ENCODE peak calls at places on chromosomes 1 and 21, in six cellular contexts. H is naive thymus-derived CD4-positive, alpha-beta T cell; R is astrocyte of the cerebellum; T is pancreas; D is tibial nerve; N is brain microvascular endothelial cell. K is an unnamed sample.

GRCh38 chr1:116724765-116725375 is 29.4 kb upstream of the CD2 start:
- DNase-seq in T (no peak), D (peak), R (peak), H (peak), N (peak), K (peak)

GRCh38 chr1:3304255-3304654 is 150.2 kb upstream of the ARHGEF16 start:
- DNase-seq in R (no peak), N (no peak), T (no peak), H (no peak), D (no peak), K (no peak)

GRCh38 chr1:212167098-212167497 is 118.1 kb upstream of the PPP2R5A start:
- DNase-seq in R (no peak), D (no peak), N (peak), T (no peak), H (no peak), K (no peak)

GRCh38 chr21:41953249-41953830 is 478 bp downstream of the C2CD2 start:
- DNase-seq in D (no peak), N (no peak), T (peak), H (no peak), R (no peak), K (no peak)

GRCh38 chr1:67987046-67987799 is 63.2 kb downstream of the DIRAS3 start:
- DNase-seq in N (peak), D (no peak), R (peak), T (no peak), H (no peak), K (no peak)

GRCh38 chr1:54849219-54850081 is 37.5 kb downstream of the DHCR24 start:
- DNase-seq in H (no peak), T (no peak), N (no peak), R (no peak), D (no peak), K (no peak)

GRCh38 chr1:29354511-29355098 is 118.3 kb downstream of the PTPRU start:
- DNase-seq in T (no peak), D (no peak), R (no peak), N (no peak), H (no peak), K (no peak)

GRCh38 chr1:150012611-150013010 is 2.1 kb upstream of the OTUD7B start:
- DNase-seq in T (no peak), H (no peak), D (no peak), R (no peak), N (no peak), K (no peak)

GRCh38 chr1:198465201-198466144 is 75.0 kb downstream of the ATP6V1G3 start:
- DNase-seq in N (peak), H (no peak), D (no peak), R (peak), T (no peak), K (no peak)

GRCh38 chr21:44521928-44522752 is 17.9 kb downstream of the KRTAP10-1 start:
- DNase-seq in D (no peak), R (no peak), N (no peak), T (peak), H (no peak), K (no peak)

GRCh38 chr1:184563308-184563707 is 176.5 kb downstream of the C1orf21 start:
- DNase-seq in R (peak), N (no peak), H (no peak), T (no peak), D (peak), K (no peak)

DNA sequence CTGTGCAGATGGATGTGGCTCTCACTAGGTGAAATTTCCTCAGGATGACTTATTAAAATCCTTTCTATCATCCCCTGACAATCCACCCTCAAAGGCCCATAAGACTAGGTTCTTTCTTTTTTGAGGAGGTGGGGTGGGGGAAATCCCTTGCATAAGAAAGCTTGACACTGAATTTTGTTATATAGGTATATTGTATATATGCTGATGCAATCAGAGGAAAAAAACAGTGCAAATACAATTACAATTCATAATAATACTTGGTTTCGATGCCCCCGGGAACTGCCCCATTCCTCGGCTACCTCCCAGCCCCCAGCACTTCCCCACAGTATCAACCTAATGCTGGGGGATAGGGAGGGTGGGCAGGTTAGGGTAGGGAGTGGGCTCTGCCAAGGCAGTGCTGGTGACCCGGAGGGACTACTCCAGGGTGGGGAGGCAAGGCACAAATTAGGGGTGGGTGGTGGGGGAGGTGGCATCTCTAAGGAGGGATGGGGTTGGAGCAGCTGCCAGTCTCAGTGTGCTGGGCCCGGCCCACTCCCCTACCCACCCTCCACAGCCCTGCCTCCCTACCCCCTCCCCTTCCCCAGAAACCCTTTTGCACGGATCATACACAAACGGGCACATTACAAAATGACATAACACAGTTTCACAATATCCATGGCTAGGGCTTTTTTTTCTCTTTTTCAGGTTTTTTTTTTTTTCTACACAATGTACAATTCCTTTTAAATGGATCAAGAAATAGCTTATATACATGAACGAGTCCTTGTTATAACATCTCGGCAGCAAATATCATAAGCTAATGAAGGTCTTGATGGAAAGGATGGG is 30.9 kb downstream of the SLC27A3 start:
- DNase-seq in H (no peak), T (no peak), N (no peak), R (no peak), D (no peak), K (no peak)
- H3K4me3 ChIP-seq in H (no peak), T (no peak), N (no peak), R (no peak), D (no peak), K (no peak)

DNA sequence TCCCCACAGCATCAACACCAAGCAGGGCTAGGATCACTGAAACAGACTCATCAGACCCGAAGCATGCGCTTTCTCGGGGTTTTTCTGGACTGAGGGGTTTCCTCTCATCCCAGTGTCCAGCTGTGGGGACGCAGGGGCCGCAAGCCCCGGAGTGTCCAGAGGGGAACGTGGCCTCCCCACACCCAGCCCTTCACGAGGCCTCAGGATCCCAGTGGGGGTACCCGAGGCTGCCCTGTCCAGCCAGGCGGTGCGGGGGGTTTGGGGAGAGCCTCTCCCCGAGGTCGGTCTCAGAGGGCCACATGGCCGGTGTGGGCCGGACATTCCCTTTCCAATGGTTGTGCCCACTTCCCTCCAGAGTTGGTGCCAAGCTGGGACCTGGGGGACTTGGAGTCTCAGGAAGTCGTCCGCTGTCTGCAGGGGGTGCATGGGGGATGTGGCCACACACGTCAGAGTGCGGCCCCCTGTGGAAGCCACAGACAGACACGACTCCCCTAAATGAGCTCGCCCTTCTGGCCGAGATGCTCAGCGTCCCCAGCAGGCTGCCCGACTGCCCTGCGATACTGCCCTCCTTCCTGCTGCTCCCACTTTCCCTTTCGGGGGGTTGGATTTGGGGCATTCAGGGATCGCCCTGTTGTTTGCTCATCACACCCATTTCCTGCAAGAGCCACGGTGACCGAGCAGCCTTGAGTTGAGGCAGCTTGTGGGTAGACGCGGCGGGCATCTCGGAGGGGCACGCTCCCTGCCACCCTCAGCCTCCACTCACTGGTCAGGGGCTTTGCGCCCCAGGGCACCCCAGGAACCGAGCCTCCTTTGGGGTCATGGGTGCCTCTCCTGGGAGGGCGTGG is 4.1 kb downstream of the COL6A1 start:
- DNase-seq in R (no peak), N (no peak), D (no peak), T (peak), H (peak), K (no peak)
- H3K4me3 ChIP-seq in R (peak), N (peak), D (no peak), T (no peak), H (no peak), K (no peak)

DNA sequence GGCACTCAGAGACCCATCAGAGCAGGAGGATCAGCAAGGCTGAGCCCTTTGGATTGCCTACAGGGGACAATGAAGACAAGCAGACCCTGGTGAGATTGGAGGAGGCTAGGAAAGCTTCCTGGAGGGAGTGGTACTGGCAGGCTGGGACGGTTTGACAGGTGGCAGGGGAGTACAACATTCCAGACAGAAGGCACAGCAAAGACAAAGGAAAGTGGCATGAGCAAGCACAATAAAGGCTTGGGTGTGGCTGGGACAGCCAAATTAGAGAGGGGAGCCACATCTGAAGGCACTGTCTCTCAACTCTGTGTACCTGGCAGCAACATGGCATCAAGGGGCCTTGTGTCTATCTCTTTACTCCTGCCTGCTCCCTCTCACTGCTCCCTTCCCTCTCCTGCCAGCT is 38.2 kb downstream of the DMAP1 start:
- DNase-seq in T (no peak), D (no peak), H (no peak), R (no peak), N (no peak), K (no peak)
- H3K4me3 ChIP-seq in T (no peak), D (no peak), H (no peak), R (no peak), N (no peak), K (no peak)

DNA sequence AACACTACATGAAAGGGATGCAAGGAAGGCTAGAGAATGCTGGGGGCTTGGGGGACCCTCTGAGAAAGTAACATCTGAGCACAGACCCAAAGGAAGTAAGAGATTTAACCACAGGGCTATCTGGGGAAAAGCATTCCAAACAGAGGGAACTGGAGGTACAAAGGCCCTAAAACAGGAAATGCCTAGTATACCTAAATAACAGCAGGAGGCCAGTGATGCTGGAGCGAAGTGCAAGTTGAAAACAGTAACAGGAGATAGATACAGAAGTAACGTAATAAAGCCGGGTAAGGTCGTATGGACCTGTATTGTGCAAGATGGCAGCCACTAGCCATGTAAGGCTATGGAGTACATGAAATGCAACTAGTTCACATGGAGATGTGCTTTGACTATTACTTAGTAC is 52.1 kb downstream of the CD34 start:
- DNase-seq in H (no peak), N (peak), D (no peak), T (no peak), R (no peak), K (no peak)
- H3K4me3 ChIP-seq in H (no peak), N (no peak), D (no peak), T (no peak), R (no peak), K (no peak)

DNA sequence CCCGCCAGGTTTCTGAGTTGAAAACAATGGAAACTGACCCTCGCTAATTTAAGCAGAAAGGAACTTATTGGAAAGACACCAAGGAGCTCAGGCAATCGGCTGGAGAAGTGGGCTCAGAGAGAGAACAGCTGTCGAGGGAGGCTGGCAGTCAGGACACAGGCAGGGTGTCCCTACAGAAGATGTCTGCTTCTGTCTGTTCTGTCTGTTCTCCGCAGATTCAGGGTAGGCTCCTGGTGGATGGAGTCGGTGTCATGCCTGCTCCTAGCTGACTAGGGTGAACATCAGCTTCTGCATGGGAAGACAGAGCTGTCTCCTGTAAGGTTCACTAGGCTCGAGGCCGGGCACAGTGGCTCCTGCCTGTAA is 36.5 kb downstream of the LDLRAP1 start:
- DNase-seq in H (no peak), N (no peak), T (no peak), R (no peak), D (no peak), K (no peak)
- H3K4me3 ChIP-seq in H (no peak), N (no peak), T (no peak), R (no peak), D (no peak), K (no peak)

K was measured in DND-41.